ENCODE peak calls at places on chromosomes 6 and 20, in six cellular contexts. Y, N, F, H, E and T are unnamed samples.

GRCh38 chr20:48797275-48797825 is 30.4 kb downstream of the PREX1 start:
- DNase-seq in Y (no peak), N (no peak), F (no peak), H (no peak), E (no peak), T (no peak)

GRCh38 chr6:80163754-80164187 is 57.3 kb downstream of the BCKDHB start:
- DNase-seq in Y (no peak), N (no peak), F (no peak), H (no peak), E (no peak), T (no peak)

GRCh38 chr6:11264100-11264499 is 31.6 kb upstream of the NEDD9 start:
- DNase-seq in Y (no peak), N (no peak), F (no peak), H (no peak), E (peak), T (no peak)

GRCh38 chr6:147285087-147285855 is 81.1 kb downstream of the STXBP5 start:
- DNase-seq in Y (no peak), N (no peak), F (no peak), H (no peak), E (no peak), T (no peak)

GRCh38 chr6:41167173-41167963 is 4.5 kb upstream of the TREM2 start:
- DNase-seq in Y (no peak), N (no peak), F (no peak), H (no peak), E (peak), T (no peak)

GRCh38 chr6:11969092-11969491 is 43.0 kb upstream of the HIVEP1 start:
- DNase-seq in Y (no peak), N (no peak), F (no peak), H (no peak), E (no peak), T (no peak)

GRCh38 chr6:166003569-166003968 is 164.1 kb downstream of the TBXT start:
- DNase-seq in Y (no peak), N (no peak), F (no peak), H (no peak), E (no peak), T (no peak)

GRCh38 chr6:139372326-139373153 is 1.9 kb downstream of the CITED2 start:
- DNase-seq in Y (no peak), N (no peak), F (no peak), H (no peak), E (no peak), T (no peak)

GRCh38 chr6:37495199-37495913 is 4.3 kb downstream of the CCDC167 start:
- DNase-seq in Y (peak), N (no peak), F (no peak), H (no peak), E (no peak), T (no peak)

GRCh38 chr6:148182378-148182777 is 160.3 kb upstream of the SASH1 start:
- DNase-seq in Y (no peak), N (no peak), F (no peak), H (no peak), E (no peak), T (no peak)

GRCh38 chr6:22236626-22237414 is 60.0 kb downstream of the PRL start:
- DNase-seq in Y (no peak), N (no peak), F (no peak), H (no peak), E (no peak), T (no peak)

GRCh38 chr6:103191391-103192093 is 1668.2 kb downstream of the HACE1 start:
- DNase-seq in Y (no peak), N (no peak), F (no peak), H (no peak), E (no peak), T (no peak)

GRCh38 chr20:25295386-25296093 is 47.7 kb downstream of the PYGB start:
- DNase-seq in Y (no peak), N (no peak), F (no peak), H (no peak), E (no peak), T (no peak)

GRCh38 chr6:129432738-129433137 is 277.2 kb downstream of the ARHGAP18 start:
- DNase-seq in Y (no peak), N (no peak), F (no peak), H (no peak), E (no peak), T (no peak)

GRCh38 chr6:163804991-163805390 is 390.5 kb downstream of the QKI start:
- DNase-seq in Y (no peak), N (no peak), F (no peak), H (no peak), E (no peak), T (no peak)

GRCh38 chr20:61627791-61628415 is 375.8 kb downstream of the CDH4 start:
- DNase-seq in Y (no peak), N (no peak), F (no peak), H (no peak), E (no peak), T (no peak)

GRCh38 chr6:157264701-157265100 is 58.6 kb downstream of the TMEM242 start:
- DNase-seq in Y (no peak), N (no peak), F (no peak), H (no peak), E (no peak), T (no peak)

GRCh38 chr6:15283986-15284361 is 38.1 kb downstream of the JARID2 start:
- DNase-seq in Y (no peak), N (no peak), F (no peak), H (no peak), E (no peak), T (no peak)

GRCh38 chr20:63651942-63652191 is 1.4 kb downstream of the STMN3 start:
- DNase-seq in Y (no peak), N (no peak), F (no peak), H (no peak), E (no peak), T (peak)

GRCh38 chr6:141988954-141989705 is 143.6 kb upstream of the GJE1 start:
- DNase-seq in Y (peak), N (no peak), F (peak), H (no peak), E (peak), T (no peak)

GRCh38 chr20:10922941-10923340 is 249.1 kb upstream of the JAG1 start:
- DNase-seq in Y (no peak), N (no peak), F (no peak), H (no peak), E (no peak), T (no peak)

GRCh38 chr6:51462896-51463679 is 624.3 kb downstream of the PKHD1 start:
- DNase-seq in Y (no peak), N (no peak), F (no peak), H (no peak), E (no peak), T (no peak)

GRCh38 chr20:10131612-10132345 is 86.9 kb upstream of the SNAP25 start:
- DNase-seq in Y (no peak), N (no peak), F (no peak), H (peak), E (peak), T (no peak)

GRCh38 chr20:47792021-47792618 is 6.8 kb upstream of the SULF2 start:
- DNase-seq in Y (no peak), N (no peak), F (no peak), H (no peak), E (no peak), T (no peak)

GRCh38 chr6:26421259-26422144 is 18.8 kb upstream of the BTN3A3 start:
- DNase-seq in Y (peak), N (peak), F (peak), H (peak), E (peak), T (peak)

GRCh38 chr6:126307859-126308258 is 32.1 kb upstream of the CENPW start:
- DNase-seq in Y (no peak), N (no peak), F (no peak), H (no peak), E (no peak), T (no peak)

GRCh38 chr6:14639983-14640599 is 522.5 kb downstream of the CD83 start:
- DNase-seq in Y (no peak), N (no peak), F (no peak), H (no peak), E (peak), T (no peak)

GRCh38 chr6:23244300-23244699 is 674.9 kb downstream of the HDGFL1 start:
- DNase-seq in Y (no peak), N (no peak), F (no peak), H (no peak), E (no peak), T (no peak)

GRCh38 chr20:20034486-20034885 is 17.3 kb downstream of the NAA20 start:
- DNase-seq in Y (no peak), N (no peak), F (no peak), H (no peak), E (no peak), T (no peak)

GRCh38 chr6:14276667-14277404 is 159.3 kb downstream of the CD83 start:
- DNase-seq in Y (no peak), N (no peak), F (no peak), H (no peak), E (no peak), T (no peak)

GRCh38 chr6:155247618-155248017 is 16.2 kb upstream of the CLDN20 start:
- DNase-seq in Y (no peak), N (no peak), F (no peak), H (no peak), E (peak), T (no peak)

GRCh38 chr20:61849376-61849775 is 216.3 kb downstream of the TAF4 start:
- DNase-seq in Y (no peak), N (no peak), F (no peak), H (no peak), E (no peak), T (no peak)

GRCh38 chr20:24060851-24061590 is 72.4 kb upstream of the GGTLC1 start:
- DNase-seq in Y (no peak), N (no peak), F (no peak), H (no peak), E (peak), T (no peak)

GRCh38 chr6:158312165-158312564 is at the start of gene TULP4:
- DNase-seq in Y (no peak), N (no peak), F (no peak), H (no peak), E (no peak), T (no peak)

GRCh38 chr6:87139236-87139635 is 16.1 kb upstream of the ZNF292 start:
- DNase-seq in Y (peak), N (peak), F (peak), H (no peak), E (no peak), T (no peak)

GRCh38 chr6:35292494-35292893 is 5.1 kb upstream of the DEF6 start:
- DNase-seq in Y (no peak), N (no peak), F (no peak), H (peak), E (no peak), T (no peak)

GRCh38 chr6:144219056-144219685 is 66.0 kb upstream of the UTRN start:
- DNase-seq in Y (no peak), N (no peak), F (no peak), H (no peak), E (no peak), T (no peak)